ENCODE peak calls at places on chromosomes 2 and 18, in ten cellular contexts. I is DMS153; Z is OCI-LY7; S is stimulated activated CD8-positive, alpha-beta memory T cell treated with anti-CD3 and anti-CD28 coated beads, Interleukin-4, amount 100 ng/mL, for 1 hour; Y is NCI-H1105 treated with DMSO at 0.1 percent for 48 hours; U is iris pigment epithelial cell; X is fibroblast of the aortic adventitia; Q is activated CD8-positive, alpha-beta memory T cell treated with anti-CD3 and anti-CD28 coated beads, Interleukin-2, amount 10 ng/mL, durations not matched to agents 7 days and 5 days; C is stimulated activated CD4-positive, alpha-beta T cell treated with anti-CD3 and anti-CD28 coated beads, Interleukin-4, amount 100 ng/mL, for 24 hours; W is T-helper 17 cell. F is an unnamed sample.

GRCh38 chr2:24828641-24829040 is 35.4 kb downstream of the CENPO start:
- DNase-seq in I (no peak), Z (no peak), S (no peak), Y (no peak), U (no peak), X (no peak), Q (no peak), C (no peak), W (no peak), F (no peak)

GRCh38 chr2:10457846-10458563 is 9.9 kb upstream of the ODC1 start:
- DNase-seq in I (no peak), Z (no peak), S (no peak), Y (no peak), U (peak), X (peak), Q (no peak), C (no peak), W (no peak), F (no peak)

GRCh38 chr18:9771261-9771976 is 63.3 kb downstream of the RAB31 start:
- DNase-seq in I (peak), Z (peak), S (peak), Y (no peak), U (peak), X (peak), Q (peak), C (peak), W (peak), F (no peak)

GRCh38 chr18:48036191-48036590 is 105.7 kb upstream of the SMAD2 start:
- DNase-seq in I (no peak), Z (no peak), S (no peak), Y (no peak), U (no peak), X (peak), Q (no peak), C (no peak), W (no peak), F (no peak)

GRCh38 chr2:160324161-160324768 is 124.2 kb upstream of the ITGB6 start:
- DNase-seq in I (no peak), Z (peak), S (no peak), Y (peak), U (peak), X (peak), Q (peak), C (peak), W (peak), F (peak)

GRCh38 chr18:48986851-48987761 is 36.3 kb upstream of the SMAD7 start:
- DNase-seq in I (no peak), Z (no peak), S (no peak), Y (no peak), U (no peak), X (no peak), Q (no peak), C (no peak), W (no peak), F (no peak)

GRCh38 chr2:231687133-231687852 is 21.0 kb upstream of the PTMA start:
- DNase-seq in I (peak), Z (peak), S (peak), Y (no peak), U (no peak), X (peak), Q (peak), C (peak), W (peak), F (peak)

GRCh38 chr2:16394072-16394985 is 271.3 kb downstream of the CYRIA start:
- DNase-seq in I (no peak), Z (no peak), S (no peak), Y (no peak), U (no peak), X (no peak), Q (no peak), C (no peak), W (no peak), F (peak)

GRCh38 chr2:222609391-222609790 is 46.5 kb downstream of the FARSB start:
- DNase-seq in I (no peak), Z (no peak), S (no peak), Y (no peak), U (peak), X (peak), Q (no peak), C (no peak), W (no peak), F (no peak)

F was measured in NCI-H345.